ENCODE peak calls at places on chromosome 12, in eight cellular contexts. Q is hypothalamus; O is ascending aorta; P is kidney glomerular epithelial cell; M is ACHN; I is naive B cell; H is naive thymus-derived CD8-positive, alpha-beta T cell; Y is Kasumi-1. S is an unnamed sample.

GRCh38 chr12:119679081-119679480 is 11.1 kb downstream of the PRKAB1 start:
- DNase-seq in O (no peak), M (no peak), Q (no peak), Y (no peak), H (no peak), P (no peak), I (no peak), S (no peak)

GRCh38 chr12:122413516-122414404 is 8.7 kb downstream of the CLIP1 start:
- DNase-seq in Q (no peak), H (no peak), Y (peak; percentile 57), O (no peak), I (peak; percentile 7), P (no peak), M (no peak), S (no peak)

GRCh38 chr12:120249875-120250795 is 15.4 kb downstream of the PXN start:
- DNase-seq in H (no peak), Y (no peak), Q (no peak), P (no peak), I (peak; percentile 57), M (no peak), O (no peak), S (no peak)

GRCh38 chr12:51821423-51822260 is 26.9 kb downstream of the FIGNL2 start:
- DNase-seq in M (no peak), I (no peak), O (no peak), P (no peak), Y (no peak), Q (no peak), H (peak; percentile 7), S (no peak)

GRCh38 chr12:76237086-76237701 is 111.0 kb downstream of the BBS10 start:
- DNase-seq in I (no peak), H (no peak), Q (no peak), Y (no peak), O (no peak), M (no peak), P (peak; percentile 70), S (no peak)

GRCh38 chr12:18383203-18383602 is 121.9 kb downstream of the PIK3C2G start:
- DNase-seq in O (no peak), P (peak; percentile 87), M (peak; percentile 78), Q (no peak), H (no peak), I (no peak), Y (no peak), S (no peak)

GRCh38 chr12:124632510-124632909 is 65.1 kb upstream of the NCOR2 start:
- DNase-seq in P (peak; percentile 45), I (no peak), H (no peak), Y (no peak), O (no peak), Q (no peak), M (no peak), S (no peak)

GRCh38 chr12:22527999-22528398 is 16.3 kb downstream of the C2CD5 start:
- DNase-seq in Q (no peak), P (peak; percentile 40), H (no peak), I (no peak), M (peak; percentile 70), Y (no peak), O (no peak), S (no peak)

GRCh38 chr12:56801661-56802622 is 38.8 kb downstream of the HSD17B6 start:
- DNase-seq in O (no peak), P (no peak), Y (no peak), M (no peak), H (no peak), Q (no peak), I (no peak), S (no peak)

GRCh38 chr12:115149279-115149678 is 465.3 kb upstream of the TBX3 start:
- DNase-seq in Q (no peak), O (no peak), P (no peak), Y (no peak), M (no peak), H (no peak), I (no peak), S (no peak)

GRCh38 chr12:48932878-48933277 is 7.6 kb upstream of the FKBP11 start:
- DNase-seq in H (no peak), Y (no peak), O (no peak), M (no peak), I (no peak), Q (no peak), P (no peak), S (no peak)

GRCh38 chr12:92261692-92262091 is 116.0 kb upstream of the BTG1 start:
- DNase-seq in P (no peak), H (no peak), O (no peak), Y (no peak), M (no peak), I (no peak), Q (no peak), S (no peak)

GRCh38 chr12:82714427-82714826 is 27.7 kb downstream of the TMTC2 start:
- DNase-seq in Q (no peak), H (no peak), P (no peak), M (no peak), O (no peak), Y (no peak), I (no peak), S (no peak)

GRCh38 chr12:57377103-57377840 is 53.6 kb downstream of the R3HDM2 start:
- DNase-seq in Q (no peak), H (no peak), P (no peak), I (no peak), M (no peak), Y (no peak), O (no peak), S (no peak)

GRCh38 chr12:48542300-48542928 is 17.0 kb downstream of the OR8S1 start:
- DNase-seq in M (peak; percentile 58), Q (peak; percentile 23), I (no peak), O (no peak), H (peak; percentile 6), Y (peak; percentile 44), P (peak; percentile 34), S (peak; percentile 56)

GRCh38 chr12:132323171-132324010 is 6.0 kb downstream of the GALNT9 start:
- DNase-seq in M (no peak), O (no peak), I (no peak), Q (no peak), H (no peak), P (no peak), Y (no peak), S (no peak)

GRCh38 chr12:76073561-76073960 is 10.9 kb downstream of the NAP1L1 start:
- DNase-seq in Q (no peak), I (no peak), H (no peak), O (no peak), P (no peak), Y (no peak), M (no peak), S (no peak)

GRCh38 chr12:3751151-3752095 is 1.5 kb downstream of the CRACR2A start:
- DNase-seq in Q (no peak), P (no peak), O (no peak), H (no peak), Y (no peak), I (no peak), M (no peak), S (no peak)

GRCh38 chr12:94190623-94191022 is 42.2 kb downstream of the PLXNC1 start:
- DNase-seq in I (no peak), O (no peak), Q (no peak), M (no peak), H (no peak), Y (no peak), P (no peak), S (no peak)

GRCh38 chr12:108766294-108766693 is 35.0 kb upstream of the CORO1C start:
- DNase-seq in M (no peak), P (no peak), Q (no peak), I (no peak), H (no peak), Y (no peak), O (no peak), S (no peak)

S was measured in GM13977.